ENCODE peak calls at places on chromosomes 16 and 17, in nine cellular contexts. M is heart left ventricle, B is transverse colon, W is A549, E is fibroblast of lung, J is adrenal gland, V is thoracic aorta, R is sigmoid colon, Q is hepatocyte. P is an unnamed sample.

GRCh38 chr16:50146479-50147435 is 6.3 kb upstream of the TENT4B start:
- DNase-seq in V (no peak), W (no peak), M (no peak), Q (no peak), B (no peak), E (peak; percentile 50), R (no peak), J (no peak), P (no peak)

GRCh38 chr16:29729116-29729521 is 16.7 kb downstream of the C16orf54 start:
- DNase-seq in Q (peak; percentile 63), W (peak; percentile 83), V (no peak), R (no peak), M (no peak), J (no peak), B (no peak), E (peak; percentile 41), P (no peak)

GRCh38 chr17:28907052-28907438 is 4.2 kb upstream of the DHRS13 start:
- DNase-seq in R (peak; percentile 20), E (no peak), W (no peak), V (no peak), M (no peak), J (no peak), B (no peak), Q (no peak), P (no peak)

GRCh38 chr17:57667461-57667923 is 77.6 kb downstream of the CCDC182 start:
- DNase-seq in M (no peak), J (peak; percentile 44), W (no peak), V (no peak), Q (no peak), B (no peak), R (peak; percentile 57), E (no peak), P (no peak)

GRCh38 chr17:60767744-60768308 is 90.2 kb downstream of the BCAS3 start:
- DNase-seq in B (no peak), J (no peak), R (no peak), E (no peak), W (no peak), M (no peak), V (no peak), Q (no peak), P (no peak)

GRCh38 chr17:82898976-82899514 is 59.2 kb upstream of the ZNF750 start:
- DNase-seq in R (no peak), V (no peak), E (no peak), B (no peak), Q (no peak), J (no peak), M (no peak), W (no peak), P (no peak)

GRCh38 chr16:88549671-88550643 is 20.2 kb upstream of the ZC3H18 start:
- DNase-seq in B (no peak), W (no peak), R (no peak), V (no peak), M (no peak), J (no peak), Q (no peak), E (no peak), P (no peak)

GRCh38 chr17:32331243-32332040 is 10.5 kb downstream of the C17orf75 start:
- DNase-seq in E (no peak), V (no peak), W (no peak), R (no peak), Q (no peak), B (no peak), J (no peak), M (no peak), P (no peak)

GRCh38 chr16:22340945-22341344 is 33.5 kb downstream of the CDR2 start:
- DNase-seq in V (no peak), Q (no peak), B (no peak), E (no peak), J (no peak), W (no peak), M (no peak), R (no peak), P (no peak)

GRCh38 chr16:57507414-57508083 is 21.3 kb upstream of the DOK4 start:
- DNase-seq in R (peak; percentile 41), M (peak; percentile 42), B (no peak), J (no peak), Q (peak; percentile 34), W (no peak), V (no peak), E (no peak), P (no peak)

GRCh38 chr17:7835818-7836595 is 2.0 kb downstream of the KDM6B start:
- DNase-seq in B (peak; percentile 81), W (peak; percentile 48), E (peak; percentile 64), J (peak; percentile 83), Q (no peak), R (peak; percentile 90), M (peak; percentile 88), V (no peak), P (peak; percentile 84)

GRCh38 chr16:3259097-3259496 is 2.7 kb upstream of the MEFV start:
- DNase-seq in B (peak; percentile 21), E (no peak), R (peak; percentile 68), Q (no peak), V (no peak), W (no peak), J (peak; percentile 40), M (no peak), P (no peak)

GRCh38 chr17:11900103-11900502 is 97.2 kb downstream of the ZNF18 start:
- DNase-seq in J (no peak), E (no peak), B (no peak), M (no peak), V (no peak), Q (no peak), R (peak; percentile 84), W (no peak), P (peak; percentile 21)

GRCh38 chr17:63544467-63545301 is 5.6 kb upstream of the DCAF7 start:
- DNase-seq in R (no peak), E (no peak), M (no peak), W (no peak), V (no peak), Q (peak; percentile 3), B (no peak), J (no peak), P (no peak)

GRCh38 chr16:51242281-51242994 is 91.4 kb upstream of the SALL1 start:
- DNase-seq in R (no peak), B (no peak), W (no peak), V (no peak), E (no peak), J (no peak), M (no peak), Q (no peak), P (no peak)

GRCh38 chr16:51236583-51236982 is 85.5 kb upstream of the SALL1 start:
- DNase-seq in Q (no peak), V (no peak), M (no peak), W (no peak), E (no peak), B (no peak), R (no peak), J (no peak), P (no peak)

GRCh38 chr16:51239196-51239595 is 88.1 kb upstream of the SALL1 start:
- DNase-seq in V (no peak), J (no peak), B (no peak), E (no peak), R (no peak), Q (no peak), W (no peak), M (no peak), P (no peak)

GRCh38 chr16:51237861-51238378 is 86.8 kb upstream of the SALL1 start:
- DNase-seq in J (no peak), E (no peak), Q (no peak), V (no peak), W (no peak), M (no peak), R (no peak), B (no peak), P (no peak)

DNA sequence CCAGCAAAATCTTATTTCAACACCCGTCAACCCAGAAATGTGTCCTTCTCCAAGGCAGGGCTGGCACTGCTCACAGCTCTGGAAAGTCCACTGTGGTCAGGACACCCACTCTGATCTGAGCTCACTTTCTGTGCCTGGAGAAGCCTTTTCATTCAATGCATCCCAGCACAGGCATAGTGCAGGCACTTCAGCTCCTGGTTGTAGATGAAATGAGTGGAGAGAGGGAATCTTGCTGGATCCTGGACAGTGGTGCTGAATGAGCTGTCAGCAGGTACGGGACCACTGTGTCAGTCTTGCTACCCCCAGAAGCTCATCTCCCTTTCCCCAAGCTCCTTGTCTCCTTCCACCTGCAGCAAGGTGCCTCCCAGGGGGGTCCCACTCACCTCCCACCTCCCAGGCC is 86.1 kb upstream of the SALL1 start:
- DNase-seq in Q (no peak), W (no peak), M (no peak), V (no peak), J (no peak), B (no peak), R (no peak), E (no peak), P (no peak)
- H3K27ac ChIP-seq in Q (no peak overlapping the region), W (no peak overlapping the region), M (no peak overlapping the region), V (no peak overlapping the region), J (no peak overlapping the region), B (no peak overlapping the region), R (no peak overlapping the region), E (no peak overlapping the region), P (no peak overlapping the region)

GRCh38 chr17:77392376-77393273 is 251.9 kb downstream of the SEC14L1 start:
- DNase-seq in J (peak; percentile 85), Q (peak; percentile 89), R (no peak), V (no peak), M (no peak), E (no peak), B (peak; percentile 68), W (peak; percentile 73), P (peak; percentile 69)
- H3K4me1 ChIP-seq in J (peaks cover 76% of the 10 kb centered on the region), Q (peaks cover 73% of the 10 kb centered on the region), R (peaks cover 90% of the 10 kb centered on the region), V (peaks cover 47% of the 10 kb centered on the region), M (peaks cover 72% of the 10 kb centered on the region), E (peaks cover 49% of the 10 kb centered on the region), B (peaks cover 59% of the 10 kb centered on the region), W (peaks cover 69% of the 10 kb centered on the region), P (peaks cover 93% of the 10 kb centered on the region)

GRCh38 chr16:84949776-84950436 is 61.4 kb downstream of the ZDHHC7 start:
- DNase-seq in B (no peak), E (no peak), Q (no peak), J (no peak), R (no peak), W (no peak), V (no peak), M (no peak), P (no peak)

GRCh38 chr16:84947996-84948854 is 63.1 kb downstream of the ZDHHC7 start:
- DNase-seq in M (no peak), W (no peak), J (no peak), R (no peak), V (no peak), E (no peak), Q (no peak), B (no peak), P (no peak)

GRCh38 chr16:84943620-84944019 is 67.7 kb downstream of the ZDHHC7 start:
- DNase-seq in V (no peak), B (no peak), M (no peak), J (no peak), R (no peak), E (no peak), W (no peak), Q (no peak), P (no peak)

GRCh38 chr16:84948855-84949610 is 62.3 kb downstream of the ZDHHC7 start:
- DNase-seq in R (no peak), M (no peak), B (no peak), J (no peak), E (no peak), Q (no peak), W (no peak), V (no peak), P (no peak)

GRCh38 chr16:84947022-84947421 is 64.3 kb downstream of the ZDHHC7 start:
- DNase-seq in J (peak; percentile 56), W (no peak), M (no peak), B (peak; percentile 58), V (no peak), R (peak; percentile 84), Q (peak; percentile 69), E (no peak), P (no peak)
- H3K27ac ChIP-seq in J (peak overlapping the region; percentile 38), W (no peak overlapping the region), M (no peak overlapping the region), B (peak overlapping the region; percentile 32), V (no peak overlapping the region), R (peak overlapping the region; percentile 23), Q (peak overlapping the region; percentile 82), E (no peak overlapping the region), P (no peak overlapping the region)

GRCh38 chr17:1375615-1376014 is 24.4 kb downstream of the YWHAE start:
- DNase-seq in B (no peak), V (no peak), W (no peak), M (no peak), R (no peak), E (no peak), Q (no peak), J (no peak), P (no peak)
- H3K4me1 ChIP-seq in B (peaks cover 65% of the 10 kb centered on the region), V (peaks cover 51% of the 10 kb centered on the region), W (peaks cover 46% of the 10 kb centered on the region), M (peaks cover 97% of the 10 kb centered on the region), R (peaks cover 100% of the 10 kb centered on the region), E (peaks cover 14% of the 10 kb centered on the region), Q (peaks cover 60% of the 10 kb centered on the region), J (peaks cover 98% of the 10 kb centered on the region), P (peaks cover 100% of the 10 kb centered on the region)

P was measured in left ventricle myocardium inferior.